ENCODE peak calls at places on chromosome 19, in seven cellular contexts. G is IMR-90, A is H9, D is mesendoderm, K is H1, B is mesenchymal stem cell, R is trophoblast cell. X is an unnamed sample.

GRCh38 chr19:29528350-29528945 is 2.7 kb downstream of the VSTM2B start:
- DNase-seq in G (peak; percentile 58), A (peak; percentile 87), D (peak; percentile 91), K (peak; percentile 75), B (peak; percentile 41), R (peak; percentile 60), X (peak; percentile 81)

GRCh38 chr19:1027020-1027952 is 878 bp downstream of the CNN2 start:
- DNase-seq in G (no peak), A (no peak), D (peak; percentile 44), K (no peak), B (no peak), R (no peak), X (peak; percentile 57)

GRCh38 chr19:5308471-5309437 is 31.9 kb downstream of the PTPRS start:
- DNase-seq in G (peak; percentile 90), A (no peak), D (peak; percentile 51), K (no peak), B (no peak), R (no peak), X (no peak)

GRCh38 chr19:43782311-43782660 is 1.5 kb upstream of the KCNN4 start:
- DNase-seq in G (no peak), A (no peak), D (no peak), K (no peak), B (no peak), R (no peak), X (no peak)

GRCh38 chr19:15263361-15263985 is 31.2 kb upstream of the EPHX3 start:
- DNase-seq in G (no peak), A (no peak), D (no peak), K (no peak), B (no peak), R (peak; percentile 55), X (no peak)

GRCh38 chr19:1266818-1267440 is 2.2 kb upstream of the CIRBP start:
- DNase-seq in G (no peak), A (peak; percentile 73), D (peak; percentile 55), K (no peak), B (no peak), R (peak; percentile 85), X (no peak)

GRCh38 chr19:17327654-17328516 is 6.8 kb downstream of the ANO8 start:
- DNase-seq in G (no peak), A (peak; percentile 96), D (peak; percentile 98), K (no peak), B (peak; percentile 87), R (peak; percentile 97), X (peak; percentile 84)

GRCh38 chr19:14427461-14427860 is 5.6 kb upstream of the PKN1 start:
- DNase-seq in G (no peak), A (no peak), D (no peak), K (no peak), B (no peak), R (no peak), X (no peak)

GRCh38 chr19:16435238-16435911 is 36.4 kb downstream of the EPS15L1 start:
- DNase-seq in G (peak; percentile 98), A (no peak), D (peak; percentile 57), K (no peak), B (peak; percentile 99), R (peak; percentile 10), X (no peak)

GRCh38 chr19:55590621-55591020 is 8.7 kb downstream of the FIZ1 start:
- DNase-seq in G (no peak), A (peak; percentile 51), D (peak; percentile 62), K (no peak), B (peak; percentile 24), R (no peak), X (no peak)

GRCh38 chr19:48196321-48196761 is 25.9 kb downstream of the ZSWIM9 start:
- DNase-seq in G (no peak), A (no peak), D (no peak), K (no peak), B (no peak), R (no peak), X (no peak)

GRCh38 chr19:55225415-55225958 is 3.1 kb downstream of the TMEM86B start:
- DNase-seq in G (no peak), A (no peak), D (peak; percentile 8), K (no peak), B (no peak), R (no peak), X (no peak)

GRCh38 chr19:2242092-2242537 is 5.5 kb downstream of the SF3A2 start:
- DNase-seq in G (no peak), A (no peak), D (no peak), K (no peak), B (no peak), R (no peak), X (no peak)

GRCh38 chr19:33814181-33815165 is 17.8 kb downstream of the KCTD15 start:
- DNase-seq in G (peak; percentile 7), A (no peak), D (no peak), K (no peak), B (no peak), R (no peak), X (no peak)

GRCh38 chr19:29285878-29286277 is 72.9 kb upstream of the UQCRFS1 start:
- DNase-seq in G (no peak), A (peak; percentile 77), D (peak; percentile 74), K (peak; percentile 38), B (no peak), R (no peak), X (peak; percentile 51)

GRCh38 chr19:11736696-11737095 is 2.0 kb downstream of the ZNF823 start:
- DNase-seq in G (peak; percentile 33), A (no peak), D (peak; percentile 33), K (no peak), B (peak; percentile 68), R (peak; percentile 56), X (no peak)

GRCh38 chr19:29687897-29688728 is 22.9 kb downstream of the PLEKHF1 start:
- DNase-seq in G (peak; percentile 78), A (no peak), D (no peak), K (no peak), B (peak; percentile 59), R (peak; percentile 22), X (no peak)

GRCh38 chr19:45767410-45767880 is 1.6 kb downstream of the SIX5 start:
- DNase-seq in G (peak; percentile 89), A (peak; percentile 77), D (peak; percentile 66), K (no peak), B (peak; percentile 92), R (peak; percentile 74), X (peak; percentile 72)

GRCh38 chr19:47187797-47188196 is 43.2 kb downstream of the BBC3 start:
- DNase-seq in G (no peak), A (no peak), D (no peak), K (no peak), B (no peak), R (no peak), X (no peak)
- H3K18ac ChIP-seq in G (no peak overlapping the region), A (no peak overlapping the region), D (no peak overlapping the region), K (no peak overlapping the region), B (no peak overlapping the region), R (peak overlapping the region; percentile 33), X (no peak overlapping the region)

GRCh38 chr19:31749231-31749630 is 400.0 kb upstream of the TSHZ3 start:
- DNase-seq in G (no peak), A (no peak), D (no peak), K (no peak), B (no peak), R (no peak), X (no peak)
- H3K18ac ChIP-seq in G (no peak overlapping the region), A (no peak overlapping the region), D (no peak overlapping the region), K (no peak overlapping the region), B (no peak overlapping the region), R (no peak overlapping the region), X (no peak overlapping the region)

GRCh38 chr19:42178791-42179500 is 38.5 kb downstream of the DEDD2 start:
- DNase-seq in G (no peak), A (peak; percentile 71), D (peak; percentile 61), K (peak; percentile 44), B (no peak), R (no peak), X (peak; percentile 43)
- H3K18ac ChIP-seq in G (no peak overlapping the region), A (no peak overlapping the region), D (no peak overlapping the region), K (no peak overlapping the region), B (no peak overlapping the region), R (no peak overlapping the region), X (no peak overlapping the region)

DNA sequence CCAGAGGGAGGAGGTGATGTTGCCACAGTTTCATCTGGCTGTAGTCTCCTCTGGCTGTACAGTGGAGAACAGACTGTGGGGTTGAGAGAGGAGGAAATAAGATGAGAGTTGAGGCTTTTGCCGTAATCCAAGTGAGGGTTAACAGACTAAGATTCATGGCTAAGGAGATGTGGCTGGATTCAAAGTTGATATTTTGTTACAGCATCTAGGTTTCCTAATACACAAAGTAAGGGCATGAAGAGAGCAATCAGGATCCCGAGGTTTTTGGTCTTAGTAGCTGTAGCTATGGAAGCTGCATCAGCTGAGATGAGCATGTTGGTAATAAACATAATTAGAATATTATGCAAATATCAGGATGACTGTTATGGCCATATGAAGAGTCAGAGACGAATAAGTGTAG is 1.4 kb downstream of the ZNF776 start:
- DNase-seq in G (no peak), A (no peak), D (no peak), K (no peak), B (no peak), R (no peak), X (no peak)
- H3K18ac ChIP-seq in G (no peak overlapping the region), A (no peak overlapping the region), D (no peak overlapping the region), K (no peak overlapping the region), B (no peak overlapping the region), R (no peak overlapping the region), X (no peak overlapping the region)

DNA sequence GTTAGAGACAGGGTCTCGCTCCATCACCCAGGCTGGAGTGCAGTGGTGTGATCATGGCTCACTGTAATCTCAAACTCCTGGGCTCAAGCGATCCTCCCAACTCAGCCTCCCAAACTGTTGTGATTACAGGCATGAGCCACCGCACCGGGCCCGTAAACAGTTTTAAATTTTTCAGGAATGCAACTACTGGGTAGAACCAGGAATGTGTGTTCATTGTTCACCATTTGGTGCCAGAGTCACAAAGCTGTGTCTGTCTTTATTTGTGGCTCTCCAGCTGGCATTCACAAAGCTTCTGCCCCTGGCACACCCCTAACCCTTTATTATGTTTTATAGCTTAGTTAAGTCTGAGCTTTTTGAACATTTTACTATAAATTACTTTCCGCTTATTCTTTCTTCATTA is 19.8 kb upstream of the ACP7 start:
- DNase-seq in G (no peak), A (no peak), D (no peak), K (no peak), B (no peak), R (no peak), X (no peak)
- H3K18ac ChIP-seq in G (no peak overlapping the region), A (no peak overlapping the region), D (no peak overlapping the region), K (no peak overlapping the region), B (no peak overlapping the region), R (no peak overlapping the region), X (no peak overlapping the region)

X was measured in neuronal stem cell.